ENCODE peak calls at places on chromosomes 16 and 17, in ten cellular contexts. Y is adrenal gland; W is HFF-Myc; H is cardiac muscle cell; N is Karpas-422; I is tibial artery; B is heart right ventricle; C is epithelial cell of esophagus; F is GM23248; T is effector memory CD4-positive, alpha-beta T cell. J is an unnamed sample.

GRCh38 chr16:66859397-66860068 is 15.3 kb downstream of the CA7 start:
- DNase-seq in H (no peak), N (no peak), Y (no peak), I (no peak), B (no peak), C (no peak), T (no peak), W (no peak), F (no peak), J (no peak)

GRCh38 chr17:76504117-76504516 is 2.9 kb upstream of the RHBDF2 start:
- DNase-seq in N (peak), H (no peak), B (no peak), Y (no peak), C (no peak), I (no peak), F (no peak), T (no peak), W (no peak), J (no peak)

GRCh38 chr17:50822550-50822949 is 12.8 kb upstream of the WFIKKN2 start:
- DNase-seq in I (no peak), T (no peak), C (no peak), W (no peak), Y (no peak), B (no peak), N (no peak), H (no peak), F (no peak), J (no peak)

GRCh38 chr17:2521257-2521656 is 9.6 kb upstream of the METTL16 start:
- DNase-seq in B (no peak), F (no peak), N (no peak), W (no peak), T (no peak), H (no peak), Y (no peak), I (no peak), C (no peak), J (no peak)

GRCh38 chr17:3557768-3558583 is at the start of gene TRPV3:
- DNase-seq in I (no peak), H (peak), W (no peak), N (peak), C (peak), T (peak), F (peak), Y (peak), B (no peak), J (peak)

GRCh38 chr16:12559714-12560113 is 244.0 kb downstream of the CPPED1 start:
- DNase-seq in I (no peak), T (no peak), F (peak), H (no peak), Y (no peak), B (no peak), N (no peak), C (no peak), W (no peak), J (no peak)

GRCh38 chr17:31582151-31582907 is 190.9 kb downstream of the RAB11FIP4 start:
- DNase-seq in F (peak), B (peak), H (peak), W (no peak), C (no peak), I (peak), T (no peak), Y (peak), N (no peak), J (peak)

GRCh38 chr17:82722341-82723013 is 6.0 kb downstream of the FN3KRP start:
- DNase-seq in T (no peak), Y (no peak), B (no peak), I (no peak), H (no peak), C (no peak), W (no peak), N (no peak), F (no peak), J (no peak)

GRCh38 chr17:52106638-52107261 is 51.8 kb downstream of the CA10 start:
- DNase-seq in C (peak), Y (peak), H (peak), I (no peak), T (peak), F (peak), W (peak), B (no peak), N (peak), J (peak)

GRCh38 chr17:2137342-2138098 is 82.6 kb downstream of the HIC1 start:
- DNase-seq in N (peak), C (peak), T (no peak), F (peak), Y (peak), I (no peak), H (peak), B (no peak), W (no peak), J (no peak)

GRCh38 chr17:31093866-31094599 is 744 bp upstream of the NF1 start:
- DNase-seq in I (no peak), B (no peak), H (no peak), W (no peak), Y (no peak), F (no peak), T (no peak), N (no peak), C (no peak), J (peak)

GRCh38 chr17:68238894-68239293 is 8.9 kb upstream of the AMZ2 start:
- DNase-seq in H (no peak), N (peak), I (no peak), B (no peak), W (no peak), T (no peak), C (no peak), Y (no peak), F (no peak), J (no peak)

GRCh38 chr16:592518-593306 is 2.8 kb downstream of the RAB40C start:
- DNase-seq in N (no peak), Y (peak), C (peak), I (no peak), B (no peak), T (no peak), H (peak), F (peak), W (no peak), J (peak)

GRCh38 chr17:50278526-50279180 is 4.4 kb downstream of the TMEM92 start:
- DNase-seq in C (no peak), B (no peak), H (no peak), T (no peak), N (no peak), Y (no peak), F (no peak), W (no peak), I (no peak), J (no peak)

GRCh38 chr16:10558305-10558704 is 22.1 kb downstream of the EMP2 start:
- DNase-seq in W (no peak), I (peak), N (no peak), H (no peak), F (no peak), T (no peak), Y (no peak), B (no peak), C (no peak), J (no peak)

GRCh38 chr16:10558746-10559641 is 21.4 kb downstream of the EMP2 start:
- DNase-seq in W (no peak), Y (peak), B (peak), C (no peak), N (no peak), H (peak), I (peak), T (no peak), F (peak), J (no peak)

GRCh38 chr16:10554569-10554968 is 25.8 kb downstream of the EMP2 start:
- DNase-seq in I (no peak), W (no peak), T (no peak), C (no peak), B (no peak), F (no peak), Y (no peak), N (no peak), H (no peak), J (no peak)

GRCh38 chr16:10556240-10556639 is 24.2 kb downstream of the EMP2 start:
- DNase-seq in H (no peak), Y (no peak), I (no peak), T (no peak), F (no peak), B (no peak), W (no peak), N (no peak), C (no peak), J (no peak)

GRCh38 chr16:10557750-10558149 is 22.6 kb downstream of the EMP2 start:
- DNase-seq in C (no peak), N (no peak), W (no peak), H (no peak), T (no peak), B (no peak), I (no peak), Y (no peak), F (no peak), J (no peak)
- H3K4me3 ChIP-seq in C (no peak), N (no peak), W (no peak), H (no peak), T (no peak), B (no peak), I (peak), Y (no peak), F (no peak), J (no peak)

DNA sequence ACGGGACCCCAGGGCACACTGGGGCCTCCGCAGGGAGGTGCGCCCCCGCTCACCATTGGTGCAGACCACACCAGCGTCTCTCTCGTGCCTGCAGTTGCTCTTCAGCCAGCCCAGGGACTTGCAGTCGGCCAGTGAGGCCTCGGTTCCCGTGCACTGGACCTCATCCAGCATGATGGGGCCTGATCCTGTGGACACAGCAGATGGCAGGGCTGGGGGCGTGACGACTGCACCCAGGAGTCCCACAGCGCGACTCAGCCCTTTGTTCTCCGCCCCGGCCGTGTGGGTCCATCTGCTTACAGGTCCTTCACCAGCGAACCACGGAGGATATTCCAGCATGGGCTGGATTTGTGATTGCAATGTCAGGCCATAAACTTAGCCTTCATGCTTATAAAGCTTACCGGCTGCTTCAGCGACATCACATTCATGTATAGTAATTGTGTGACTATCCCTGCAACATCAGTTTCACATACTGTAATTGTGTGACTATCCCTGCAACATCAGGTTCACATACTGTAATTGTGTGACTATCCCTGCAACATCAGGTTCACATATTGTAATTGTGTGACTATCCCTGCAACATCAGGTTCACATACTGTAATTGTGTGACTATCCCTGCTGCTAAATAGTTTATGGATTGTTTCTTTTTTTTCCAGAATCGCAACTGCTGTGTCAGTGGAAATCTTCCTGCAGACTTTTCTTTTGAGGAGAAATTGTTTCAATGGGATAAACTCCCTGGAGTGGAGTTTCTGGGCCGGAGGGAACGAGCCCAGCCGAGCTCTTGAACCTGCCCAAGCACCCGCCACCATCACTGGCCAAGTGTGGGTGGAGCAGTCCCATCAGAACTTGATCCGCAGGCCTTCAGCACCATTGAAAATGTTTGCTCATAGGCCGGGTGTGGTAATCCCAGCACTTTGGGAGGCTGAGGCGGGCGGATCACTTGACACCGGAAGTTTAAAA is 4.8 kb downstream of the LGALS3BP start:
- DNase-seq in B (peak), I (peak), Y (peak), W (peak), T (no peak), N (peak), C (peak), F (peak), H (peak), J (no peak)
- H3K4me3 ChIP-seq in B (peak), I (peak), Y (peak), W (peak), T (no peak), N (peak), C (peak), F (peak), H (no peak), J (no peak)

DNA sequence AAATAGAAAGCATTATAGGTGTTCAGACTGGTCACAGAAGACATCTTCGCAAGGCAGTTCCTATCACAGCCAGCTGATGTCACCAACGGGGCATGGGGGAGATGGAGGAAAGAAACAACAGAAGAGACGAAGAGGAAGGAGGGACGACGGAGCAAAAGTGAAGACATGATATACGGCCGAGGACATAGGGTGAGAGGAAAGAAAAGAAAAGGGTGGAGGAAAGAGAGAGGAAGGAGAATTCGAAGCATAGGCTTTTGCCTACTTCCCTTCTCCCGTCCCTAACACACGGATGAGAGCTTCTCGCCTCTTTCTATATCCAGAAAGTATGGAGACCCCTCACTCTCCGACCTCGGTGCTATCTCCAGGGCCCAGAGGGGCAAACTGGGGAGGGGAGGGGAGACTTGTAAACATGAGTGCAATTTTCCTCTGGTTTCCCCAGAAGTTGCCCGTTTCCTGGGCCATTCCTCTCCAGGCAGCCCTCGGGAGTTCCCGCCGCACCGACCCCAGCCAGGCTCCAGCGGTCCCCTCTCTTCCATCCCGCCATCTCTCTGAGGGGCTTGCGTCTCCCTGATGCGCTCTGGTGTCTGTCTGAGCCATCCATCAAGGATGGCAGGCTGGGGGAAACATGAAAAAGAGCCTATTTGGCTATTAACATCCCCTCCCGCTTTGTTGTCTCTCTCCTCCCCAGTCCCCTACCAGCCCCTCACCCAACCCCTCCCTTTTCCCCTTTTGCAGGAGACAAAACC is 26.0 kb downstream of the COPZ2 start:
- DNase-seq in H (peak), N (peak), T (peak), F (peak), I (no peak), W (no peak), Y (no peak), B (no peak), C (peak), J (peak)
- H3K4me3 ChIP-seq in H (peak), N (peak), T (peak), F (peak), I (peak), W (peak), Y (peak), B (peak), C (peak), J (no peak)

DNA sequence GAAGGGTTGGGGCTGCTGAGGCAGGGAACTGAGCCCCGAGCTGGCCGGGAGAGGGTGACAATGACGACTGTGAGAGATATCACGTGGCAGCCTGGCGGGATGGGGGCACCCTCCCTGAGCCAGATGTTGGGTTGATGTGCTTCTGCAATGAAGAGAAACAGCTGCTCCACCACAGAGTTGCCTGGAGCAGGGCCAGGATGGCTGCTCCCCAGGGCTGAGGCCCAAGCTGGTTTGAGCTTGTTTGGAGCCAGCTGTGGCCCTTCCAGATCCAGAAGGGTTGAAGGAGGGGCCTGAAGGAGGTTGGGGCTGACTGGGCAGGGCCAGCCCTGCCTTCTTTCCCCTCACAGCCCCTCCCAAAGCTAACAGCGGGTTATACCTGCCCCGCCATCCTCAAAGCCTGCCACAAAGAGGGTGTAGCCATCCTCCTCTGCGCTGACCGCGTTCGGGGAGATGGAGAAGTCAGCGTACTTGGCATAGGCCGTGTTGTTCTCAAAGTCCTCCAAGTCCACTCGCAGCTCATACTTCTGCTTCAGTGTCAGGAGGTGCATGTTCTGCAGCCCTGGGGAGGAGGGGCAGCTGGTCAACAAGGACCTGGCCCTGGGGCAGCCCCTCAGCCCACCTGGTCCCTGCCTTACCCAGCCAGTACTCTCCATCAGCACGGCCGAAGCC is 2.1 kb downstream of the MFAP4 start:
- DNase-seq in H (peak), B (peak), I (peak), C (peak), W (peak), N (no peak), T (no peak), F (peak), Y (peak), J (no peak)
- H3K4me3 ChIP-seq in H (no peak), B (peak), I (peak), C (no peak), W (no peak), N (no peak), T (no peak), F (no peak), Y (no peak), J (no peak)

GRCh38 chr16:57531253-57531575 is 5.2 kb downstream of the CCDC102A start:
- DNase-seq in I (no peak), N (no peak), C (no peak), H (no peak), B (no peak), T (no peak), F (no peak), Y (no peak), W (no peak), J (no peak)

GRCh38 chr16:57528499-57529323 is 7.7 kb downstream of the CCDC102A start:
- DNase-seq in B (no peak), I (peak), Y (no peak), F (no peak), C (peak), N (no peak), T (no peak), W (no peak), H (no peak), J (peak)

GRCh38 chr16:57529324-57530103 is 6.9 kb downstream of the CCDC102A start:
- DNase-seq in B (no peak), Y (no peak), W (no peak), T (no peak), F (no peak), C (no peak), N (no peak), I (peak), H (no peak), J (peak)

GRCh38 chr16:57530531-57531252 is 5.7 kb downstream of the CCDC102A start:
- DNase-seq in N (no peak), F (no peak), H (no peak), I (peak), Y (no peak), B (no peak), T (no peak), C (no peak), W (no peak), J (peak)

GRCh38 chr16:57530104-57530522 is 6.3 kb downstream of the CCDC102A start:
- DNase-seq in B (no peak), C (peak), T (peak), Y (no peak), N (no peak), W (peak), F (peak), I (peak), H (peak), J (peak)
- H3K4me3 ChIP-seq in B (no peak), C (no peak), T (peak), Y (no peak), N (no peak), W (no peak), F (no peak), I (no peak), H (no peak), J (no peak)

DNA sequence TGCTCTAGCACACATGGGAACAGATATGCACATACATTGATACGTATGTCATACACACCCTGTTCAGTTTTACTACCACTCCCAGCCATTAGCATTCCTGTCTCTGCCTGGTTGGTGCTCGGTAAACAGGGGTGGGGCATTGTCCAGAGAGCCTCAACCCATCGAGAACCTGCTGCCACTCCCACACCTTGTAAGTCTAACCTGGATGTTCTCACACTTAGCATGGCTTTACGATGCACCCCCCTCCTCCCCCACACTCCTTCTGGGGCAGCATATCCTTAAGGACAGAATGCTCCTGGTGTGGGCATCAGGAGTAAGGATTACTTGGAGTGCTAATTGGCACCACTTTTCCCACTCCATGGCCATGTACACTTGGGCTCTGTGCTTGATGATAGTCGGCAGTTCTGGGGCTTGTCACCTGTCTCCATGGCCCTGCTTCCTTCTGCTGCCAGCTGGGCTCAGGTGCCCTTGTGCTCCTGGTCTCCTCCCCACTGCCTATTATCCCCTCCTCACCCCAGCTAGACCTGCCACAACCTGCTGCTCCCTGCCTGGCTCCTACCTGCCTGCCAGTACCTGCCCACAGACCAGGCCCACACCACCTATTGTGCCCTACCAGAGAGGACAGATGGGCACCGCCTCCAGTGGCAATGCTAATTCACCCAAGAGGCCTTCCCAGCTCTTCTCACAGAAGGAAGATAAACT is 710 bp upstream of the RAPGEFL1 start:
- DNase-seq in N (no peak), C (peak), W (no peak), F (no peak), B (no peak), T (no peak), H (no peak), Y (no peak), I (no peak), J (peak)
- H3K4me3 ChIP-seq in N (peak), C (peak), W (no peak), F (peak), B (no peak), T (no peak), H (no peak), Y (no peak), I (no peak), J (no peak)

J was measured in small intestine.